ENCODE peak calls at places on chromosomes 1 and 21, in five cellular contexts. P, G, D, F and R are unnamed samples.

GRCh38 chr1:164754088-164754600 is 195.2 kb downstream of the PBX1 start:
- DNase-seq in P (no peak), G (peak), D (peak), F (peak), R (peak)

GRCh38 chr1:205199090-205199930 is 12.2 kb downstream of the DSTYK start:
- DNase-seq in P (no peak), G (no peak), D (no peak), F (no peak), R (peak)

GRCh38 chr1:18861590-18861989 is 2.1 kb upstream of the TAS1R2 start:
- DNase-seq in P (no peak), G (no peak), D (no peak), F (no peak), R (no peak)

GRCh38 chr1:229003233-229004031 is 267.5 kb upstream of the RAB4A start:
- DNase-seq in P (no peak), G (peak), D (no peak), F (no peak), R (no peak)

GRCh38 chr1:231376101-231376500 is 38.0 kb downstream of the SPRTN start:
- DNase-seq in P (no peak), G (no peak), D (peak), F (no peak), R (peak)

GRCh38 chr1:54542962-54543539 is 5.0 kb upstream of the ACOT11 start:
- DNase-seq in P (no peak), G (peak), D (peak), F (peak), R (peak)

GRCh38 chr1:84450916-84451315 is 28.1 kb upstream of the RPF1 start:
- DNase-seq in P (no peak), G (peak), D (peak), F (no peak), R (peak)

GRCh38 chr1:173666646-173667045 is 3.0 kb downstream of the ANKRD45 start:
- DNase-seq in P (no peak), G (no peak), D (peak), F (no peak), R (peak)

GRCh38 chr1:211468595-211468994 is 23.4 kb downstream of the RD3 start:
- DNase-seq in P (no peak), G (no peak), D (no peak), F (peak), R (no peak)

GRCh38 chr1:172482044-172482443 is 38.2 kb upstream of the PIGC start:
- DNase-seq in P (no peak), G (no peak), D (no peak), F (no peak), R (no peak)

GRCh38 chr1:244603498-244603897 is 49.4 kb upstream of the DESI2 start:
- DNase-seq in P (no peak), G (peak), D (peak), F (peak), R (peak)

GRCh38 chr1:206464456-206464964 is 5.8 kb upstream of the IKBKE start:
- DNase-seq in P (no peak), G (peak), D (peak), F (peak), R (peak)

GRCh38 chr1:40096977-40097782 is at the start of gene PPT1:
- DNase-seq in P (peak), G (peak), D (peak), F (peak), R (peak)

GRCh38 chr1:41823453-41823852 is 95.3 kb downstream of the HIVEP3 start:
- DNase-seq in P (no peak), G (peak), D (no peak), F (no peak), R (no peak)

GRCh38 chr1:31583995-31584868 is 7.9 kb downstream of the TINAGL1 start:
- DNase-seq in P (peak), G (peak), D (no peak), F (peak), R (no peak)

GRCh38 chr1:18199462-18199861 is 91.9 kb downstream of the IGSF21 start:
- DNase-seq in P (no peak), G (no peak), D (no peak), F (no peak), R (no peak)

GRCh38 chr1:150695561-150695960 is 1.4 kb downstream of the GOLPH3L start:
- DNase-seq in P (no peak), G (peak), D (peak), F (peak), R (peak)

GRCh38 chr1:55893155-55893554 is 678.0 kb upstream of the USP24 start:
- DNase-seq in P (no peak), G (peak), D (peak), F (peak), R (peak)

GRCh38 chr1:56156937-56157336 is 422.4 kb downstream of the PLPP3 start:
- DNase-seq in P (no peak), G (no peak), D (no peak), F (no peak), R (no peak)

GRCh38 chr1:67747667-67748066 is 62.7 kb downstream of the GADD45A start:
- DNase-seq in P (no peak), G (peak), D (no peak), F (peak), R (no peak)

GRCh38 chr1:91511386-91511785 is 10.7 kb downstream of the CDC7 start:
- DNase-seq in P (no peak), G (peak), D (peak), F (peak), R (peak)

GRCh38 chr1:214977700-214978374 is 104.7 kb upstream of the KCNK2 start:
- DNase-seq in P (no peak), G (no peak), D (no peak), F (no peak), R (no peak)

GRCh38 chr1:7808253-7808844 is 24.3 kb downstream of the PER3 start:
- DNase-seq in P (no peak), G (peak), D (peak), F (peak), R (peak)

GRCh38 chr1:89800022-89800655 is 20.7 kb upstream of the LRRC8D start:
- DNase-seq in P (no peak), G (no peak), D (no peak), F (no peak), R (no peak)

GRCh38 chr1:160366731-160367515 is at the start of gene NHLH1:
- DNase-seq in P (no peak), G (no peak), D (no peak), F (no peak), R (no peak)

GRCh38 chr21:39776589-39776988 is 31.6 kb downstream of the IGSF5 start:
- DNase-seq in P (no peak), G (peak), D (no peak), F (peak), R (no peak)

GRCh38 chr1:210394281-210394798 is 65.6 kb downstream of the HHAT start:
- DNase-seq in P (no peak), G (peak), D (no peak), F (no peak), R (no peak)

DNA sequence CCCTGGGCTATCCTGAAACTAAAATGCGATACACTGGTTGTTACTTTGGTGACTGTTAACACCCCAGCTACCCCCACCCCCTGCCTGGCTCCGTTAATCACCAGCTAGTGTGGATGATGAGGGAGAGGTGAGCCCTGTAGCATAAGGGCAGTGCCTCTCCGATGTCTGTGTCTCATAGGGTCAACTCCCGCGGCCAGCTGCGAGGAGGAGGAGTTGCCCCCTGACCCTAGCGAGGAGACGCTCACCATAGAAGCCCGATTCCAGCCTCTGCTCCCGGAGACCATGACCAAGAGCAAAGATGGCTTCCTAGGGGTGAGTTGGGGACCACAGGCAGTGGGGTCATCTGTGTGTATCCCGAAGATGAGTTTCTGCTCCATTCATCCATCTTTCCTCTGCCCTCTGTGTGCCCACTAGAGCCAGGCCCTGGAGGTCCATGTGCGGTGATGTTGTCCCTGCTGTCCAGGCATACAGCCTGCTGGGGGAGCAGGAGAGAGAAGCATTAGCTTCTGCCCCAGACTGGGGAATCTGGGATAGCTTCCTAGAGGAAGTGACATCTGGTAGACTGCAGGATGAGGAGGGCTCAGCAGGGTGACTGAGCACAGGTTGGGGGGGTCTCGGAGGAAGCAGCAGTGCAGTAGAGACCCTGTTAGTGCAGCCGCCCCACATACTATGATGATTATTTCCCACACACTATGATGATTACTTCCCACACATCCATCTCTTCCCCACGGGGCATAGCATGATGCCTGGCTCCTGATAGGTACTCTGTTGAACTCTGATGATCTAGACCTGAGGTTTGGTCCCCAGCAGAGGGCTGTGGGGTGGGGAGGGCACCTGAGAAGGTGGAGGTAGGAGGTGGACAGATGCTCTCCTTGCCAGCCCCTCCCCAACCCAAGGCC is 5.2 kb downstream of the SELENON start:
- DNase-seq in P (no peak), G (no peak), D (no peak), F (no peak), R (no peak)
- H3K4me3 ChIP-seq in P (no peak), G (no peak), D (no peak), F (no peak), R (no peak)

GRCh38 chr1:168365719-168366474 is 85.2 kb downstream of the TBX19 start:
- DNase-seq in P (no peak), G (no peak), D (peak), F (no peak), R (peak)
- TF ChIP-seq CTCF in P (peak), G (no peak), D (peak), F (no peak), R (peak)

GRCh38 chr1:6465461-6466005 is 440 bp downstream of the TNFRSF25 start:
- DNase-seq in P (no peak), G (no peak), D (no peak), F (no peak), R (no peak)
- H3K4me3 ChIP-seq in P (peak), G (no peak), D (no peak), F (no peak), R (no peak)

GRCh38 chr1:93620169-93620840 is 61.3 kb downstream of the BCAR3 start:
- DNase-seq in P (no peak), G (no peak), D (no peak), F (no peak), R (no peak)

GRCh38 chr1:93621246-93621645 is 60.4 kb downstream of the BCAR3 start:
- DNase-seq in P (no peak), G (no peak), D (no peak), F (no peak), R (no peak)

GRCh38 chr1:93620841-93621210 is 60.8 kb downstream of the BCAR3 start:
- DNase-seq in P (peak), G (peak), D (peak), F (no peak), R (peak)

GRCh38 chr1:93617670-93618488 is 63.8 kb downstream of the BCAR3 start:
- DNase-seq in P (peak), G (no peak), D (no peak), F (no peak), R (no peak)

GRCh38 chr1:93619507-93620168 is 62.0 kb downstream of the BCAR3 start:
- DNase-seq in P (no peak), G (no peak), D (no peak), F (no peak), R (no peak)
- TF ChIP-seq CTCF in P (no peak), G (no peak), D (no peak), F (no peak), R (peak)

DNA sequence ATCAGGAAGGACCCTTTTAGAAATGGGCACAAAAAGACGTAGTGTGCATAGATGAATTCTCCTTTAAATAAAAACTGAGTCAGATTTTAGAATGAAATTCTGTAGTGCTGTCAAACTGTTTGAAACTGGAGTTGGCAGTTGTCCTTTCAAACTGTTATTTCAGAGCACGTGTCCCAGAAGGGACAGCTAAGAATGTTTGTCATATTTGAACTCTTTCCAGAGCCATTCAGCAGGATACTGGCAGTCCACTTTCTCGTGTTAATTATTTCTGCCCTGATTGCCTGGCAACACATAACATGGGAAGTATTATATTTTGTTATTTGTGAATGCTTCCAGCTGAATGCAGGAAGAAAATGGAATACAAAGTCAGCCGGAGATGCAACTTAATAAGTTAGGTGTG is 212.3 kb upstream of the DPYD start:
- DNase-seq in P (no peak), G (no peak), D (no peak), F (no peak), R (no peak)
- H3K4me3 ChIP-seq in P (no peak), G (no peak), D (no peak), F (no peak), R (no peak)

DNA sequence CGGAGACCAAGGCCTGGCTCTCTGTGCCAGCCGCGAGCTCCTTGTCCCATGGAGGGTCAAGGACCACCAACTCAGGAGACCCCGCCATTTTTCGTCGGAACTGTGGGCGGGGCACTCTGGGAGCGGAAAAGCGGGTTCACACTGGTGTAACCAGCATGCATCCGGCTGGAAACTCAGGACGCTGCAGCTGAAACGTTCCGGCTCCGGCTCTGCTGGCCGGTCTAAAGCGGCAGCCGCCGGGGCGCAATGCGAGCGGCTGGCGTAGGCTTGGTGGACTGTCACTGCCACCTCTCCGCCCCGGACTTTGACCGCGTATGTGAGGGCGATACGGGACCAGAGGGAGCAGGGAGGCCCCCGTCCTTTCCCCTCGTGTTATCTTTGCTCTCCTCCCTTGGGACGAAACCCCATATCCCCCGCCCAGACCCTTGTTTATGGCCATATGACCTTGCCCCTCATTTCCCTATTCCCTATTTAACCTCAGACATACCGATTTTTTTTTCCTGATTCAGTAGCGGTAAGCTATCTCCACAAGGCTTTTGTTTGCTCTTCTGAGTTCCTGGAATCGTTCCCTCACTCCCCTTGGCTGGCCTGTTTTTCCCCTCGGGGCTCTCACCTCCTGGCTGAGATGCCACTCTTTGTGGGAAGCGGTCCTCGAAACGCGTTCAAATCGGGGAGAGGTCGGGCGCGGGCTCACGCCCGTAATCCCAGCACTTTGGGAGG is at the start of the genes NSL1 and TATDN3:
- DNase-seq in P (peak), G (peak), D (peak), F (peak), R (peak)
- TF ChIP-seq CTCF in P (no peak), G (no peak), D (peak), F (no peak), R (no peak)

DNA sequence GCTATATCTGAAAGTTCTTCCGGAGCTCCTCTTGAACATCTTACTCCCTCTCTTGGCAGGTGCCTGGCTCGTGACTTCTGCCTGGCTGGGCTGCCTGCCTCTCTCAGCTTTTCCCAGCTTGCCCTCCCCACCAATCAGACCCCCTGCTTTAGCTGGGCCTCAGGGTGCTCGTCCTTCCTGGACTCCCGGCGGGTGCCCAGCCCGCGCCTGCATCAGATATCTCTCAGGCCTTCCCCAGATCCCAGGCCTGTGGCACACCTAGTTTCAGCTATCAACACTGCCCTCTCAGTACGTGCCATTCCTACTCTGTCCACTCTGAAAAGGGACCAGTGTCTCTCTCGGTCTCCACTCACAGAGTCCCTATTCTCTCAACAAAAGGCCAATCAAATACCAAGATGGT is 96.5 kb upstream of the CLDN14 start:
- DNase-seq in P (no peak), G (no peak), D (no peak), F (no peak), R (no peak)
- H3K4me3 ChIP-seq in P (no peak), G (no peak), D (no peak), F (no peak), R (no peak)